ENCODE peak calls at places on chromosome 19, in eight cellular contexts. H is astrocyte of the spinal cord; D is adrenal gland; S is kidney; F is stimulated activated CD4-positive, alpha-beta T cell treated with anti-CD3 and anti-CD28 coated beads, Interleukin-4, amount 100 ng/mL, for 48 hours; E is germinal center; L is T-helper 17 cell; Y is stimulated activated CD8-positive, alpha-beta memory T cell treated with anti-CD3 and anti-CD28 coated beads, Interleukin-2, amount 100 ng/mL, for 48 hours. C is an unnamed sample.

GRCh38 chr19:416416-416815 is 7.5 kb upstream of the C2CD4C start:
- DNase-seq in H (no peak), D (no peak), S (no peak), F (no peak), E (no peak), L (no peak), Y (no peak), C (peak; percentile 32)

GRCh38 chr19:51716925-51717324 is 6.9 kb downstream of the HAS1 start:
- DNase-seq in H (no peak), D (no peak), S (no peak), F (no peak), E (no peak), L (no peak), Y (no peak), C (no peak)

GRCh38 chr19:29323046-29323971 is 110.4 kb upstream of the UQCRFS1 start:
- DNase-seq in H (no peak), D (no peak), S (no peak), F (no peak), E (no peak), L (no peak), Y (no peak), C (peak; percentile 46)

GRCh38 chr19:13588953-13589833 is 82.9 kb upstream of the CACNA1A start:
- DNase-seq in H (peak; percentile 53), D (peak; percentile 75), S (peak; percentile 86), F (peak; percentile 83), E (peak; percentile 77), L (peak; percentile 67), Y (peak; percentile 71), C (peak; percentile 91)

GRCh38 chr19:32824906-32825608 is 44.5 kb downstream of the SLC7A9 start:
- DNase-seq in H (no peak), D (no peak), S (no peak), F (no peak), E (no peak), L (no peak), Y (no peak), C (no peak)

GRCh38 chr19:55552206-55552605 is 6.9 kb upstream of the SBK3 start:
- DNase-seq in H (no peak), D (no peak), S (no peak), F (no peak), E (no peak), L (no peak), Y (no peak), C (no peak)

GRCh38 chr19:6767357-6768235 is at the start of gene SH2D3A:
- DNase-seq in H (no peak), D (peak; percentile 71), S (peak; percentile 96), F (peak; percentile 90), E (peak; percentile 93), L (peak; percentile 93), Y (peak; percentile 82), C (peak; percentile 87)

GRCh38 chr19:1818549-1819195 is 6.6 kb upstream of the ATP8B3 start:
- DNase-seq in H (no peak), D (no peak), S (no peak), F (no peak), E (no peak), L (no peak), Y (no peak), C (no peak)

GRCh38 chr19:543912-544608 is at the start of gene GZMM:
- DNase-seq in H (no peak), D (no peak), S (peak; percentile 79), F (peak; percentile 56), E (no peak), L (peak; percentile 50), Y (peak; percentile 60), C (no peak)

GRCh38 chr19:13842294-13843103 is 34.4 kb upstream of the NANOS3 start:
- DNase-seq in H (peak; percentile 80), D (peak; percentile 84), S (peak; percentile 97), F (no peak), E (peak; percentile 60), L (peak; percentile 78), Y (peak; percentile 73), C (peak; percentile 96)

GRCh38 chr19:44893704-44894103 is 2.6 kb downstream of the TOMM40 start:
- DNase-seq in H (no peak), D (no peak), S (no peak), F (no peak), E (no peak), L (no peak), Y (no peak), C (no peak)

GRCh38 chr19:40213882-40214570 is 4.2 kb downstream of the TTC9B start:
- DNase-seq in H (no peak), D (no peak), S (no peak), F (no peak), E (no peak), L (no peak), Y (no peak), C (no peak)

GRCh38 chr19:1490020-1490310 is 185 bp downstream of the PCSK4 start:
- DNase-seq in H (no peak), D (no peak), S (no peak), F (no peak), E (peak; percentile 28), L (no peak), Y (no peak), C (no peak)

GRCh38 chr19:43564800-43565199 is 10.5 kb downstream of the XRCC1 start:
- DNase-seq in H (no peak), D (no peak), S (no peak), F (no peak), E (no peak), L (no peak), Y (no peak), C (no peak)

GRCh38 chr19:46000497-46001246 is 5.4 kb downstream of the CCDC61 start:
- DNase-seq in H (no peak), D (peak; percentile 48), S (peak; percentile 80), F (peak; percentile 57), E (peak; percentile 92), L (peak; percentile 81), Y (peak; percentile 44), C (no peak)

GRCh38 chr19:610801-611505 is 21.3 kb downstream of the HCN2 start:
- DNase-seq in H (peak; percentile 97), D (peak; percentile 80), S (peak; percentile 93), F (peak; percentile 45), E (peak; percentile 57), L (peak; percentile 47), Y (peak; percentile 53), C (peak; percentile 86)

GRCh38 chr19:36973021-36973843 is 57.1 kb downstream of the ZNF568 start:
- DNase-seq in H (peak; percentile 80), D (peak; percentile 88), S (peak; percentile 95), F (peak; percentile 64), E (peak; percentile 89), L (peak; percentile 57), Y (peak; percentile 60), C (peak; percentile 94)

GRCh38 chr19:11539495-11540365 is 1.1 kb downstream of the CNN1 start:
- DNase-seq in H (no peak), D (no peak), S (no peak), F (no peak), E (no peak), L (no peak), Y (no peak), C (no peak)

GRCh38 chr19:57813919-57814504 is 701 bp downstream of the ZNF552 start:
- DNase-seq in H (no peak), D (no peak), S (no peak), F (no peak), E (no peak), L (no peak), Y (no peak), C (no peak)

GRCh38 chr19:51086153-51086850 is 3.6 kb upstream of the KLK14 start:
- DNase-seq in H (no peak), D (no peak), S (peak; percentile 41), F (no peak), E (no peak), L (no peak), Y (no peak), C (peak; percentile 38)

GRCh38 chr19:7909471-7910067 is 5.1 kb upstream of the TGFBR3L start:
- DNase-seq in H (no peak), D (peak; percentile 25), S (peak; percentile 74), F (no peak), E (no peak), L (no peak), Y (no peak), C (no peak)

GRCh38 chr19:14091086-14091884 is 734 bp upstream of the SAMD1 start:
- DNase-seq in H (peak; percentile 60), D (peak; percentile 71), S (peak; percentile 95), F (no peak), E (peak; percentile 91), L (no peak), Y (peak; percentile 67), C (no peak)

GRCh38 chr19:15247107-15248014 is 15.1 kb upstream of the EPHX3 start:
- DNase-seq in H (no peak), D (no peak), S (no peak), F (no peak), E (no peak), L (no peak), Y (no peak), C (no peak)

GRCh38 chr19:42023121-42023942 is 29.3 kb upstream of the ATP1A3 start:
- DNase-seq in H (no peak), D (no peak), S (no peak), F (peak; percentile 21), E (peak; percentile 28), L (no peak), Y (peak; percentile 16), C (no peak)

GRCh38 chr19:42290523-42291436 is 11.2 kb upstream of the PRR19 start:
- DNase-seq in H (no peak), D (no peak), S (peak; percentile 77), F (no peak), E (peak; percentile 79), L (peak; percentile 47), Y (peak; percentile 49), C (no peak)

GRCh38 chr19:2887391-2887914 is 13.3 kb upstream of the ZNF57 start:
- DNase-seq in H (peak; percentile 69), D (no peak), S (no peak), F (no peak), E (peak; percentile 64), L (no peak), Y (no peak), C (no peak)

GRCh38 chr19:48635966-48636858 is 967 bp downstream of the DBP start:
- DNase-seq in H (no peak), D (peak; percentile 76), S (peak; percentile 87), F (no peak), E (no peak), L (peak; percentile 33), Y (no peak), C (peak; percentile 85)

GRCh38 chr19:12840091-12841079 is 2.1 kb downstream of the MAST1 start:
- DNase-seq in H (peak; percentile 39), D (peak; percentile 94), S (peak; percentile 81), F (peak; percentile 73), E (peak; percentile 71), L (no peak), Y (no peak), C (no peak)

C was measured in posterior vena cava.